ENCODE peak calls at places on chromosomes 3 and 15, in ten cellular contexts. D, T, P, S, K, G, J, Y, I and E are unnamed samples.

GRCh38 chr15:91627473-91628309 is 225.8 kb upstream of the SLCO3A1 start:
- DNase-seq in S (no peak), G (no peak), T (no peak), K (no peak), I (no peak), D (no peak), Y (no peak), P (peak), J (no peak), E (no peak)

GRCh38 chr3:156246939-156247725 is 126.8 kb downstream of the KCNAB1 start:
- DNase-seq in I (no peak), D (no peak), K (no peak), S (no peak), P (no peak), Y (no peak), G (no peak), J (no peak), T (no peak), E (no peak)

GRCh38 chr3:157626817-157627216 is 123.6 kb upstream of the VEPH1 start:
- DNase-seq in Y (no peak), S (no peak), T (peak), J (no peak), G (no peak), I (no peak), K (no peak), D (no peak), P (no peak), E (no peak)

GRCh38 chr3:163916596-163917560 is 1161.4 kb downstream of the SI start:
- DNase-seq in S (no peak), D (no peak), J (no peak), Y (no peak), G (no peak), T (peak), P (no peak), I (no peak), K (no peak), E (no peak)

GRCh38 chr15:67521770-67522568 is 1.0 kb downstream of the C15orf61 start:
- DNase-seq in D (no peak), S (no peak), T (no peak), I (no peak), Y (no peak), K (no peak), P (peak), G (no peak), J (no peak), E (no peak)

GRCh38 chr3:175386630-175387029 is 527.5 kb downstream of the NAALADL2 start:
- DNase-seq in S (peak), T (no peak), J (no peak), G (no peak), Y (no peak), D (peak), I (peak), P (peak), K (no peak), E (no peak)

GRCh38 chr3:40078590-40078989 is 230.9 kb upstream of the EIF1B start:
- DNase-seq in S (no peak), Y (no peak), K (no peak), I (no peak), G (no peak), D (no peak), J (no peak), P (no peak), T (no peak), E (no peak)

GRCh38 chr3:44420676-44421075 is 56.8 kb downstream of the ZNF445 start:
- DNase-seq in J (no peak), T (no peak), I (no peak), Y (no peak), P (no peak), D (no peak), S (no peak), K (no peak), G (no peak), E (no peak)

GRCh38 chr15:81752974-81753373 is 292.8 kb downstream of the MEX3B start:
- DNase-seq in I (no peak), D (no peak), J (no peak), G (no peak), T (no peak), Y (no peak), K (no peak), S (no peak), P (no peak), E (no peak)

GRCh38 chr3:75218577-75218976 is 445.6 kb upstream of the FRG2C start:
- DNase-seq in J (no peak), Y (no peak), D (no peak), G (no peak), I (no peak), K (no peak), T (no peak), S (no peak), P (no peak), E (no peak)

GRCh38 chr3:59772416-59773408 is 722.9 kb upstream of the CFAP20DC start:
- DNase-seq in P (no peak), I (no peak), D (no peak), Y (peak), K (no peak), S (no peak), T (no peak), J (peak), G (no peak), E (peak)

GRCh38 chr15:48361690-48362089 is 30.5 kb downstream of the DUT start:
- DNase-seq in I (no peak), J (no peak), S (no peak), D (no peak), P (no peak), T (no peak), K (no peak), Y (no peak), G (no peak), E (no peak)

GRCh38 chr3:65793495-65794200 is 245.1 kb downstream of the MAGI1 start:
- DNase-seq in J (no peak), K (no peak), Y (no peak), I (peak), P (no peak), T (no peak), D (no peak), S (no peak), G (no peak), E (no peak)

GRCh38 chr15:90211440-90212168 is 10.5 kb downstream of the SEMA4B start:
- DNase-seq in I (peak), Y (no peak), G (no peak), P (no peak), D (no peak), S (no peak), K (no peak), J (no peak), T (no peak), E (no peak)

GRCh38 chr15:41955807-41956525 is 16.4 kb downstream of the EHD4 start:
- DNase-seq in I (no peak), T (no peak), K (no peak), P (no peak), G (no peak), J (no peak), S (no peak), Y (no peak), D (no peak), E (no peak)

GRCh38 chr15:91552555-91552954 is 301.0 kb upstream of the SLCO3A1 start:
- DNase-seq in J (no peak), S (no peak), Y (no peak), D (no peak), K (no peak), T (no peak), G (no peak), P (no peak), I (no peak), E (no peak)

GRCh38 chr3:30293621-30294240 is 312.7 kb upstream of the TGFBR2 start:
- DNase-seq in S (peak), I (no peak), P (no peak), K (no peak), G (no peak), D (no peak), Y (no peak), J (no peak), T (no peak), E (no peak)

GRCh38 chr3:106176734-106177133 is 307.9 kb upstream of the CBLB start:
- DNase-seq in D (no peak), G (no peak), I (no peak), T (no peak), Y (peak), K (no peak), J (no peak), P (peak), S (no peak), E (peak)

GRCh38 chr15:68234060-68234459 is 4.5 kb upstream of the CLN6 start:
- DNase-seq in D (no peak), I (no peak), S (no peak), J (no peak), Y (no peak), T (no peak), G (no peak), K (no peak), P (no peak), E (no peak)

GRCh38 chr3:124126446-124127017 is 134.6 kb upstream of the ROPN1 start:
- DNase-seq in P (no peak), T (peak), J (no peak), I (no peak), S (no peak), K (no peak), G (no peak), D (no peak), Y (no peak), E (no peak)

GRCh38 chr15:56715220-56715619 is 18.1 kb downstream of the ZNF280D start:
- DNase-seq in Y (no peak), D (no peak), S (no peak), G (no peak), T (no peak), J (no peak), I (no peak), K (no peak), P (no peak), E (no peak)

GRCh38 chr3:132870596-132870995 is 148.4 kb upstream of the NPHP3 start:
- DNase-seq in K (no peak), Y (no peak), S (no peak), J (no peak), T (peak), G (no peak), D (no peak), P (no peak), I (no peak), E (peak)

GRCh38 chr3:112327371-112327951 is 5.5 kb upstream of the CD200 start:
- DNase-seq in D (no peak), S (peak), J (no peak), I (peak), K (peak), G (no peak), Y (peak), P (peak), T (peak), E (peak)

GRCh38 chr3:14235896-14236295 is 57.3 kb downstream of the LSM3 start:
- DNase-seq in T (no peak), G (no peak), P (no peak), J (no peak), D (no peak), S (peak), K (no peak), I (no peak), Y (no peak), E (no peak)

GRCh38 chr3:110731148-110731547 is 340.5 kb upstream of the NECTIN3 start:
- DNase-seq in I (no peak), K (no peak), Y (no peak), T (no peak), J (no peak), P (no peak), G (no peak), D (no peak), S (no peak), E (no peak)

GRCh38 chr3:124209426-124209825 is 217.5 kb upstream of the ROPN1 start:
- DNase-seq in P (no peak), J (no peak), D (no peak), T (no peak), Y (no peak), I (no peak), S (no peak), K (no peak), G (no peak), E (no peak)

GRCh38 chr3:100047455-100048141 is 66.7 kb downstream of the FILIP1L start:
- DNase-seq in D (peak), P (peak), T (no peak), I (peak), Y (no peak), G (no peak), J (no peak), K (no peak), S (peak), E (no peak)

GRCh38 chr3:121592856-121593702 is at the start of gene FBXO40:
- DNase-seq in T (peak), P (no peak), I (no peak), Y (no peak), K (peak), S (no peak), G (no peak), J (no peak), D (no peak), E (no peak)

GRCh38 chr3:115623414-115623868 is at the start of gene GAP43:
- DNase-seq in D (no peak), G (no peak), J (no peak), T (peak), P (peak), Y (no peak), K (peak), S (peak), I (peak), E (no peak)

GRCh38 chr3:184591789-184592188 is 30.2 kb downstream of the EPHB3 start:
- DNase-seq in G (no peak), I (no peak), P (no peak), K (no peak), S (no peak), D (no peak), Y (no peak), T (no peak), J (no peak), E (no peak)

GRCh38 chr3:102237838-102238237 is 197.0 kb upstream of the ZPLD1 start:
- DNase-seq in J (no peak), I (no peak), Y (no peak), T (no peak), K (no peak), P (no peak), D (no peak), G (no peak), S (no peak), E (no peak)